ENCODE peak calls at places on chromosomes 6 and 20, in seven cellular contexts. One of them, this sample, is unnamed.

GRCh38 chr20:39289831-39290230 is 327.7 kb downstream of the DHX35 start:
- DNase-seq in Caco-2: no peak
- DNase-seq in GM23248: no peak
- DNase-seq in trophoblast cell: no peak
- DNase-seq in foreskin fibroblast: no peak
- DNase-seq in neural progenitor cell: no peak
- DNase-seq in naive thymus-derived CD4-positive, alpha-beta T cell: no peak
- DNase-seq in this sample: no peak

GRCh38 chr6:125174626-125175025 is 21.1 kb downstream of the TPD52L1 start:
- DNase-seq in Caco-2: no peak
- DNase-seq in GM23248: no peak
- DNase-seq in trophoblast cell: no peak
- DNase-seq in foreskin fibroblast: no peak
- DNase-seq in neural progenitor cell: no peak
- DNase-seq in naive thymus-derived CD4-positive, alpha-beta T cell: no peak
- DNase-seq in this sample: no peak

GRCh38 chr6:160035693-160036330 is 66.9 kb downstream of the IGF2R start:
- DNase-seq in Caco-2: no peak
- DNase-seq in GM23248: peak; percentile 32
- DNase-seq in trophoblast cell: no peak
- DNase-seq in foreskin fibroblast: peak; percentile 58
- DNase-seq in neural progenitor cell: no peak
- DNase-seq in naive thymus-derived CD4-positive, alpha-beta T cell: no peak
- DNase-seq in this sample: no peak

GRCh38 chr6:99219788-99220187 is 129.7 kb downstream of the FAXC start:
- DNase-seq in Caco-2: peak; percentile 48
- DNase-seq in GM23248: no peak
- DNase-seq in trophoblast cell: peak; percentile 59
- DNase-seq in foreskin fibroblast: no peak
- DNase-seq in neural progenitor cell: peak; percentile 76
- DNase-seq in naive thymus-derived CD4-positive, alpha-beta T cell: no peak
- DNase-seq in this sample: no peak

GRCh38 chr20:37276494-37277252 is 12.8 kb upstream of the MANBAL start:
- DNase-seq in Caco-2: peak; percentile 42
- DNase-seq in GM23248: peak; percentile 87
- DNase-seq in trophoblast cell: peak; percentile 49
- DNase-seq in foreskin fibroblast: peak; percentile 94
- DNase-seq in neural progenitor cell: no peak
- DNase-seq in naive thymus-derived CD4-positive, alpha-beta T cell: peak; percentile 31
- DNase-seq in this sample: peak; percentile 52

GRCh38 chr6:108080010-108080780 is 5.7 kb upstream of the OSTM1 start:
- DNase-seq in Caco-2: no peak
- DNase-seq in GM23248: peak; percentile 79
- DNase-seq in trophoblast cell: peak; percentile 87
- DNase-seq in foreskin fibroblast: peak; percentile 81
- DNase-seq in neural progenitor cell: no peak
- DNase-seq in naive thymus-derived CD4-positive, alpha-beta T cell: no peak
- DNase-seq in this sample: no peak

GRCh38 chr20:37914672-37915433 is 11.9 kb downstream of the VSTM2L start:
- DNase-seq in Caco-2: no peak
- DNase-seq in GM23248: no peak
- DNase-seq in trophoblast cell: no peak
- DNase-seq in foreskin fibroblast: peak; percentile 23
- DNase-seq in neural progenitor cell: peak; percentile 85
- DNase-seq in naive thymus-derived CD4-positive, alpha-beta T cell: peak; percentile 41
- DNase-seq in this sample: no peak

GRCh38 chr20:21082584-21082983 is 23.6 kb downstream of the LINC00237 start:
- DNase-seq in Caco-2: no peak
- DNase-seq in GM23248: no peak
- DNase-seq in trophoblast cell: no peak
- DNase-seq in foreskin fibroblast: no peak
- DNase-seq in neural progenitor cell: no peak
- DNase-seq in naive thymus-derived CD4-positive, alpha-beta T cell: no peak
- DNase-seq in this sample: no peak

GRCh38 chr6:2959909-2960719 is 11.3 kb downstream of the SERPINB6 start:
- DNase-seq in Caco-2: no peak
- DNase-seq in GM23248: peak; percentile 94
- DNase-seq in trophoblast cell: peak; percentile 96
- DNase-seq in foreskin fibroblast: peak; percentile 92
- DNase-seq in neural progenitor cell: peak; percentile 32
- DNase-seq in naive thymus-derived CD4-positive, alpha-beta T cell: no peak
- DNase-seq in this sample: no peak

GRCh38 chr6:116371384-116372209 is 850 bp downstream of the DSE start:
- DNase-seq in Caco-2: peak; percentile 56
- DNase-seq in GM23248: peak; percentile 98
- DNase-seq in trophoblast cell: peak; percentile 94
- DNase-seq in foreskin fibroblast: peak; percentile 97
- DNase-seq in neural progenitor cell: peak; percentile 91
- DNase-seq in naive thymus-derived CD4-positive, alpha-beta T cell: no peak
- DNase-seq in this sample: peak; percentile 76

GRCh38 chr6:107735906-107736635 is 88.0 kb downstream of the SCML4 start:
- DNase-seq in Caco-2: no peak
- DNase-seq in GM23248: no peak
- DNase-seq in trophoblast cell: no peak
- DNase-seq in foreskin fibroblast: no peak
- DNase-seq in neural progenitor cell: no peak
- DNase-seq in naive thymus-derived CD4-positive, alpha-beta T cell: no peak
- DNase-seq in this sample: no peak

GRCh38 chr20:14235355-14235754 is 102.1 kb downstream of the FLRT3 start:
- DNase-seq in Caco-2: no peak
- DNase-seq in GM23248: peak; percentile 87
- DNase-seq in trophoblast cell: no peak
- DNase-seq in foreskin fibroblast: peak; percentile 75
- DNase-seq in neural progenitor cell: no peak
- DNase-seq in naive thymus-derived CD4-positive, alpha-beta T cell: no peak
- DNase-seq in this sample: no peak

GRCh38 chr6:31663961-31664789 is 622 bp downstream of the GPANK1 start:
- DNase-seq in Caco-2: no peak
- DNase-seq in GM23248: peak; percentile 90
- DNase-seq in trophoblast cell: peak; percentile 31
- DNase-seq in foreskin fibroblast: peak; percentile 87
- DNase-seq in neural progenitor cell: no peak
- DNase-seq in naive thymus-derived CD4-positive, alpha-beta T cell: no peak
- DNase-seq in this sample: peak; percentile 29

GRCh38 chr6:169725270-169726048 is 1.2 kb upstream of the PHF10 start:
- DNase-seq in Caco-2: peak; percentile 78
- DNase-seq in GM23248: peak; percentile 70
- DNase-seq in trophoblast cell: peak; percentile 82
- DNase-seq in foreskin fibroblast: peak; percentile 91
- DNase-seq in neural progenitor cell: peak; percentile 92
- DNase-seq in naive thymus-derived CD4-positive, alpha-beta T cell: peak; percentile 42
- DNase-seq in this sample: peak; percentile 37

GRCh38 chr20:14336667-14337066 is 745 bp downstream of the FLRT3 start:
- DNase-seq in Caco-2: peak; percentile 31
- DNase-seq in GM23248: peak; percentile 48
- DNase-seq in trophoblast cell: no peak
- DNase-seq in foreskin fibroblast: peak; percentile 48
- DNase-seq in neural progenitor cell: peak; percentile 52
- DNase-seq in naive thymus-derived CD4-positive, alpha-beta T cell: no peak
- DNase-seq in this sample: no peak

GRCh38 chr20:36728986-36729385 is 16.9 kb downstream of the NDRG3 start:
- DNase-seq in Caco-2: peak; percentile 42
- DNase-seq in GM23248: peak; percentile 31
- DNase-seq in trophoblast cell: peak; percentile 69
- DNase-seq in foreskin fibroblast: peak; percentile 11
- DNase-seq in neural progenitor cell: peak; percentile 40
- DNase-seq in naive thymus-derived CD4-positive, alpha-beta T cell: no peak
- DNase-seq in this sample: no peak

GRCh38 chr6:4778086-4778485 is 1.9 kb downstream of the CDYL start:
- DNase-seq in Caco-2: no peak
- DNase-seq in GM23248: peak; percentile 59
- DNase-seq in trophoblast cell: peak; percentile 67
- DNase-seq in foreskin fibroblast: peak; percentile 11
- DNase-seq in neural progenitor cell: no peak
- DNase-seq in naive thymus-derived CD4-positive, alpha-beta T cell: no peak
- DNase-seq in this sample: no peak

GRCh38 chr6:34819571-34820480 is 27.9 kb downstream of the BLTP3A start:
- DNase-seq in Caco-2: no peak
- DNase-seq in GM23248: no peak
- DNase-seq in trophoblast cell: no peak
- DNase-seq in foreskin fibroblast: no peak
- DNase-seq in neural progenitor cell: no peak
- DNase-seq in naive thymus-derived CD4-positive, alpha-beta T cell: no peak
- DNase-seq in this sample: no peak

GRCh38 chr20:14193885-14194284 is 143.5 kb downstream of the FLRT3 start:
- DNase-seq in Caco-2: peak; percentile 16
- DNase-seq in GM23248: no peak
- DNase-seq in trophoblast cell: no peak
- DNase-seq in foreskin fibroblast: no peak
- DNase-seq in neural progenitor cell: peak; percentile 22
- DNase-seq in naive thymus-derived CD4-positive, alpha-beta T cell: no peak
- DNase-seq in this sample: no peak

GRCh38 chr20:46557231-46557956 is 6.9 kb upstream of the OCSTAMP start:
- DNase-seq in Caco-2: no peak
- DNase-seq in GM23248: peak; percentile 78
- DNase-seq in trophoblast cell: no peak
- DNase-seq in foreskin fibroblast: peak; percentile 69
- DNase-seq in neural progenitor cell: no peak
- DNase-seq in naive thymus-derived CD4-positive, alpha-beta T cell: no peak
- DNase-seq in this sample: no peak

GRCh38 chr20:57686931-57687652 is 22.7 kb downstream of the PMEPA1 start:
- DNase-seq in Caco-2: no peak
- DNase-seq in GM23248: no peak
- DNase-seq in trophoblast cell: peak; percentile 67
- DNase-seq in foreskin fibroblast: no peak
- DNase-seq in neural progenitor cell: no peak
- DNase-seq in naive thymus-derived CD4-positive, alpha-beta T cell: no peak
- DNase-seq in this sample: no peak

GRCh38 chr20:57683876-57684275 is 25.9 kb downstream of the PMEPA1 start:
- DNase-seq in Caco-2: no peak
- DNase-seq in GM23248: no peak
- DNase-seq in trophoblast cell: no peak
- DNase-seq in foreskin fibroblast: no peak
- DNase-seq in neural progenitor cell: no peak
- DNase-seq in naive thymus-derived CD4-positive, alpha-beta T cell: no peak
- DNase-seq in this sample: no peak

GRCh38 chr20:57682184-57683038 is 27.4 kb downstream of the PMEPA1 start:
- DNase-seq in Caco-2: no peak
- DNase-seq in GM23248: no peak
- DNase-seq in trophoblast cell: no peak
- DNase-seq in foreskin fibroblast: peak; percentile 14
- DNase-seq in neural progenitor cell: no peak
- DNase-seq in naive thymus-derived CD4-positive, alpha-beta T cell: no peak
- DNase-seq in this sample: no peak

GRCh38 chr20:57688295-57688694 is 21.5 kb downstream of the PMEPA1 start:
- DNase-seq in Caco-2: no peak
- DNase-seq in GM23248: no peak
- DNase-seq in trophoblast cell: no peak
- DNase-seq in foreskin fibroblast: no peak
- DNase-seq in neural progenitor cell: no peak
- DNase-seq in naive thymus-derived CD4-positive, alpha-beta T cell: no peak
- DNase-seq in this sample: no peak

DNA sequence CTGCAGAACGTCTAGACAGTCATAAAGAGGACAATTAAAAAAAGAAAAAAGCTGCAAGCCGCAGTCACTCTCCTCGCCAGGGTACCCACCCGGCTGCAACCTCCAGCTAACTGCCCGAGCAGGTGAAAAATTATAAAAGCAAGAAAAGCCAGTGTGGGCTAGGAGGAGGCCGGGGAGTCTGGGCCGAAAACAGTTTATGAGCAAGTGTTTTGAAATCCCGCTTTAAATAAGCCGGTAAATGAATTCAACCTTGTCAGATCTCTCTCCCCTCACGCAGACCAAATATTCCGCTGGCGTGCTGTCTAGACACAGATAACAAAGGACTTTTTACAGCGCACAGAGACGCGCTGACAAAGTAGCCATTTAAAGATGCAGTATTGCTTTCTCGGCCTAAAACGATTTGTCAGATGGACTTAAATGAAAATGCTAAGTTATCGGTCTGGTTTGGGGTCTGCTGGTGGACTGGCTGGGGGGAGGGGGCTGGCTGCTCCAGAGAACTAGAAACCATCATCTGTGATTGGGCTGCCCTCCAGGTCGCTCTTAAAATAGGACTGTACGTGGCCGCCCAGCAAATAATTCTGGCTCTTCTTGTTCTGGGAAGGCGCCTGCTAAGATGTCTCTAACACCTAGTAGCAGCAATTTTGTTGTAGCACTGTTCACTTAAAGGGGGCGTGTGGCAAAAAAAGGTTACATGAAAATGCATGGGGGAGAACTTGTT is 24.5 kb downstream of the PMEPA1 start:
- DNase-seq in Caco-2: no peak
- DNase-seq in GM23248: no peak
- DNase-seq in trophoblast cell: peak; percentile 33
- DNase-seq in foreskin fibroblast: no peak
- DNase-seq in neural progenitor cell: no peak
- DNase-seq in naive thymus-derived CD4-positive, alpha-beta T cell: no peak
- DNase-seq in this sample: peak; percentile 35
- H3K4me3 ChIP-seq in Caco-2: no peak overlapping the region
- H3K4me3 ChIP-seq in GM23248: no peak overlapping the region
- H3K4me3 ChIP-seq in trophoblast cell: no peak overlapping the region
- H3K4me3 ChIP-seq in foreskin fibroblast: no peak overlapping the region
- H3K4me3 ChIP-seq in neural progenitor cell: no peak overlapping the region
- H3K4me3 ChIP-seq in naive thymus-derived CD4-positive, alpha-beta T cell: no peak overlapping the region
- H3K4me3 ChIP-seq in this sample: peak overlapping the region; percentile 10

DNA sequence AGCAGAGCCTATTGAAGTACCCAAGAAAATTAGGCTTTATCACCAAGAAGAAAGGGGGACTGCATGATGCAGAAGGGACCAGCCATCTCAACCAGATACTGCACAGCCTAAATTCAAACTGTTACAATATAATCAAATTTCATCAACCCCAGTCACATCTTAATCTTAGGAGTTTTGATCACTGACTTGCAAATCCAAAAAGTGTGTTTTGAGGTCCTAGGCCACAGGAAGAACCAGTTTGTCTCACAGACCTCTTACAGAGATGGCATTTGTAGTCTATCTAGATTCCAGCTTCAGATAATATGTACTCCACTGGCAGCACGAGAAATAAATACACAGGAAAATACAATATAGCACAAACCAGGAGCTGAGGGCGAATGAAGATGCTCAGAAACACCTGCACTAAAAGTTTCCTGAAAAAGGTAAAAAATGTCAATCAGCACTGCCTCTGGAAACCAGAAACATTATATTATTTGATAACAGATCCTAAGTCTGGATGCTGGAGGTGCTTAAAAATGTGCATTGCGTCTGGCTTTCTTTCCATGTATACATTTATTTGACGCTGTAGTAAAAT is 665 bp upstream of the BTN3A3 start:
- DNase-seq in Caco-2: no peak
- DNase-seq in GM23248: peak; percentile 21
- DNase-seq in trophoblast cell: no peak
- DNase-seq in foreskin fibroblast: no peak
- DNase-seq in neural progenitor cell: no peak
- DNase-seq in naive thymus-derived CD4-positive, alpha-beta T cell: no peak
- DNase-seq in this sample: no peak
- H3K4me3 ChIP-seq in Caco-2: no peak overlapping the region
- H3K4me3 ChIP-seq in GM23248: peak overlapping the region; percentile 100
- H3K4me3 ChIP-seq in trophoblast cell: no peak overlapping the region
- H3K4me3 ChIP-seq in foreskin fibroblast: peak overlapping the region; percentile 82
- H3K4me3 ChIP-seq in neural progenitor cell: no peak overlapping the region
- H3K4me3 ChIP-seq in naive thymus-derived CD4-positive, alpha-beta T cell: peak overlapping the region; percentile 94
- H3K4me3 ChIP-seq in this sample: peak overlapping the region; percentile 62

GRCh38 chr6:28400122-28400451 is 540 bp upstream of the ZSCAN12 start:
- DNase-seq in Caco-2: no peak
- DNase-seq in GM23248: no peak
- DNase-seq in trophoblast cell: no peak
- DNase-seq in foreskin fibroblast: no peak
- DNase-seq in neural progenitor cell: no peak
- DNase-seq in naive thymus-derived CD4-positive, alpha-beta T cell: no peak
- DNase-seq in this sample: no peak
- H3K4me3 ChIP-seq in Caco-2: no peak overlapping the region
- H3K4me3 ChIP-seq in GM23248: peak overlapping the region; percentile 93
- H3K4me3 ChIP-seq in trophoblast cell: peak overlapping the region; percentile 99
- H3K4me3 ChIP-seq in foreskin fibroblast: peak overlapping the region; percentile 93
- H3K4me3 ChIP-seq in neural progenitor cell: peak overlapping the region; percentile 82
- H3K4me3 ChIP-seq in naive thymus-derived CD4-positive, alpha-beta T cell: peak overlapping the region; percentile 88
- H3K4me3 ChIP-seq in this sample: peak overlapping the region; percentile 82

GRCh38 chr6:21845018-21845417 is 251.5 kb downstream of the SOX4 start:
- DNase-seq in Caco-2: no peak
- DNase-seq in GM23248: no peak
- DNase-seq in trophoblast cell: no peak
- DNase-seq in foreskin fibroblast: no peak
- DNase-seq in neural progenitor cell: peak; percentile 19
- DNase-seq in naive thymus-derived CD4-positive, alpha-beta T cell: no peak
- DNase-seq in this sample: no peak
- H3K4me3 ChIP-seq in Caco-2: no peak overlapping the region
- H3K4me3 ChIP-seq in GM23248: no peak overlapping the region
- H3K4me3 ChIP-seq in trophoblast cell: no peak overlapping the region
- H3K4me3 ChIP-seq in foreskin fibroblast: no peak overlapping the region
- H3K4me3 ChIP-seq in neural progenitor cell: no peak overlapping the region
- H3K4me3 ChIP-seq in naive thymus-derived CD4-positive, alpha-beta T cell: no peak overlapping the region
- H3K4me3 ChIP-seq in this sample: peak overlapping the region; percentile 8